ENCODE peak calls at places on chromosome 21, in ten cellular contexts. Y, H, M, R, C, K, P, U, W and N are unnamed samples.

GRCh38 chr21:42655797-42656770 is 2.7 kb downstream of the PDE9A start:
- DNase-seq in Y (no peak), H (no peak), M (no peak), R (no peak), C (no peak), K (no peak), P (no peak), U (no peak), W (peak), N (no peak)

GRCh38 chr21:45130324-45130774 is 56.0 kb downstream of the ADARB1 start:
- DNase-seq in Y (no peak), H (no peak), M (no peak), R (no peak), C (no peak), K (peak), P (no peak), U (peak), W (no peak), N (no peak)

GRCh38 chr21:25496825-25497482 is 110.3 kb downstream of the MRPL39 start:
- DNase-seq in Y (no peak), H (no peak), M (no peak), R (no peak), C (no peak), K (peak), P (no peak), U (peak), W (no peak), N (no peak)

GRCh38 chr21:45828580-45829565 is 152.7 kb upstream of the COL6A1 start:
- DNase-seq in Y (no peak), H (no peak), M (no peak), R (no peak), C (no peak), K (no peak), P (no peak), U (no peak), W (no peak), N (no peak)

GRCh38 chr21:35520302-35520701 is 471.2 kb upstream of the RUNX1 start:
- DNase-seq in Y (no peak), H (no peak), M (no peak), R (no peak), C (no peak), K (no peak), P (no peak), U (no peak), W (no peak), N (no peak)

GRCh38 chr21:33543505-33544129 is 779 bp downstream of the SON start:
- DNase-seq in Y (no peak), H (no peak), M (no peak), R (no peak), C (peak), K (no peak), P (peak), U (no peak), W (peak), N (peak)

GRCh38 chr21:22889445-22889844 is 1891.2 kb downstream of the NCAM2 start:
- DNase-seq in Y (no peak), H (no peak), M (no peak), R (no peak), C (no peak), K (no peak), P (no peak), U (no peak), W (no peak), N (no peak)

GRCh38 chr21:43820466-43820865 is 31.1 kb downstream of the RRP1 start:
- DNase-seq in Y (no peak), H (no peak), M (no peak), R (no peak), C (no peak), K (no peak), P (no peak), U (no peak), W (no peak), N (no peak)

GRCh38 chr21:45020629-45021427 is 53.6 kb upstream of the ADARB1 start:
- DNase-seq in Y (no peak), H (no peak), M (no peak), R (no peak), C (no peak), K (no peak), P (no peak), U (no peak), W (no peak), N (no peak)

GRCh38 chr21:15625363-15625762 is 104.4 kb upstream of the USP25 start:
- DNase-seq in Y (no peak), H (no peak), M (no peak), R (no peak), C (no peak), K (no peak), P (no peak), U (no peak), W (no peak), N (no peak)

GRCh38 chr21:45353200-45353599 is 51.8 kb upstream of the COL18A1 start:
- DNase-seq in Y (no peak), H (no peak), M (no peak), R (no peak), C (no peak), K (peak), P (no peak), U (no peak), W (no peak), N (no peak)

GRCh38 chr21:40534886-40535285 is 312.1 kb downstream of the DSCAM start:
- DNase-seq in Y (no peak), H (no peak), M (no peak), R (no peak), C (no peak), K (no peak), P (no peak), U (no peak), W (no peak), N (no peak)

GRCh38 chr21:39051561-39051949 is 131.7 kb downstream of the PSMG1 start:
- DNase-seq in Y (no peak), H (no peak), M (no peak), R (no peak), C (no peak), K (peak), P (no peak), U (peak), W (no peak), N (no peak)